ENCODE peak calls at places on chromosomes 1 and 21, in nine cellular contexts. One of them, this sample, is unnamed.

GRCh38 chr1:247574236-247574635 is 13.9 kb upstream of the OR2G2 start:
- DNase-seq in tibial artery: no peak
- DNase-seq in left ventricle myocardium inferior: no peak
- DNase-seq in lower lobe of right lung: no peak
- DNase-seq in heart right ventricle: no peak
- DNase-seq in pancreas: no peak
- DNase-seq in GM23248: no peak
- DNase-seq in HFF-Myc: no peak
- DNase-seq in cardiac muscle cell: no peak
- DNase-seq in this sample: no peak

GRCh38 chr1:44786138-44786840 is 1.7 kb downstream of the BEST4 start:
- DNase-seq in GM23248: peak
- DNase-seq in cardiac muscle cell: peak
- DNase-seq in lower lobe of right lung: peak
- DNase-seq in HFF-Myc: no peak
- DNase-seq in pancreas: peak
- DNase-seq in heart right ventricle: peak
- DNase-seq in left ventricle myocardium inferior: peak
- DNase-seq in tibial artery: peak
- DNase-seq in this sample: no peak

GRCh38 chr1:240031414-240031813 is 60.3 kb upstream of the FMN2 start:
- DNase-seq in cardiac muscle cell: no peak
- DNase-seq in lower lobe of right lung: no peak
- DNase-seq in GM23248: peak
- DNase-seq in tibial artery: no peak
- DNase-seq in left ventricle myocardium inferior: no peak
- DNase-seq in heart right ventricle: no peak
- DNase-seq in pancreas: no peak
- DNase-seq in HFF-Myc: no peak
- DNase-seq in this sample: peak

GRCh38 chr1:240611619-240612490 is at the start of gene GREM2:
- DNase-seq in GM23248: peak
- DNase-seq in HFF-Myc: peak
- DNase-seq in lower lobe of right lung: peak
- DNase-seq in tibial artery: no peak
- DNase-seq in heart right ventricle: peak
- DNase-seq in pancreas: peak
- DNase-seq in cardiac muscle cell: peak
- DNase-seq in left ventricle myocardium inferior: no peak
- DNase-seq in this sample: peak

GRCh38 chr1:58782308-58783089 is 1.3 kb downstream of the JUN start:
- DNase-seq in cardiac muscle cell: peak
- DNase-seq in GM23248: peak
- DNase-seq in left ventricle myocardium inferior: peak
- DNase-seq in HFF-Myc: no peak
- DNase-seq in heart right ventricle: peak
- DNase-seq in tibial artery: peak
- DNase-seq in lower lobe of right lung: peak
- DNase-seq in pancreas: peak
- DNase-seq in this sample: no peak

GRCh38 chr1:17551755-17552234 is 12.3 kb downstream of the ARHGEF10L start:
- DNase-seq in pancreas: peak
- DNase-seq in HFF-Myc: no peak
- DNase-seq in left ventricle myocardium inferior: peak
- DNase-seq in heart right ventricle: no peak
- DNase-seq in GM23248: peak
- DNase-seq in cardiac muscle cell: no peak
- DNase-seq in lower lobe of right lung: no peak
- DNase-seq in tibial artery: peak
- DNase-seq in this sample: no peak

GRCh38 chr1:176789571-176790090 is 326.7 kb downstream of the PAPPA2 start:
- DNase-seq in left ventricle myocardium inferior: no peak
- DNase-seq in cardiac muscle cell: peak
- DNase-seq in HFF-Myc: no peak
- DNase-seq in tibial artery: no peak
- DNase-seq in heart right ventricle: no peak
- DNase-seq in lower lobe of right lung: no peak
- DNase-seq in GM23248: peak
- DNase-seq in pancreas: no peak
- DNase-seq in this sample: no peak

GRCh38 chr1:214404571-214405213 is 123.7 kb downstream of the SMYD2 start:
- DNase-seq in heart right ventricle: no peak
- DNase-seq in tibial artery: no peak
- DNase-seq in lower lobe of right lung: no peak
- DNase-seq in cardiac muscle cell: no peak
- DNase-seq in HFF-Myc: no peak
- DNase-seq in left ventricle myocardium inferior: no peak
- DNase-seq in GM23248: no peak
- DNase-seq in pancreas: no peak
- DNase-seq in this sample: no peak

GRCh38 chr1:167517535-167518330 is 596 bp downstream of the CD247 start:
- DNase-seq in HFF-Myc: no peak
- DNase-seq in left ventricle myocardium inferior: no peak
- DNase-seq in lower lobe of right lung: peak
- DNase-seq in tibial artery: no peak
- DNase-seq in cardiac muscle cell: no peak
- DNase-seq in pancreas: no peak
- DNase-seq in GM23248: peak
- DNase-seq in heart right ventricle: peak
- DNase-seq in this sample: no peak

GRCh38 chr1:170225735-170226524 is 80.2 kb downstream of the NTMT2 start:
- DNase-seq in left ventricle myocardium inferior: no peak
- DNase-seq in GM23248: peak
- DNase-seq in HFF-Myc: no peak
- DNase-seq in tibial artery: no peak
- DNase-seq in heart right ventricle: no peak
- DNase-seq in pancreas: no peak
- DNase-seq in lower lobe of right lung: no peak
- DNase-seq in cardiac muscle cell: no peak
- DNase-seq in this sample: no peak

GRCh38 chr1:156703741-156704140 is 1.6 kb downstream of the CRABP2 start:
- DNase-seq in GM23248: peak
- DNase-seq in left ventricle myocardium inferior: no peak
- DNase-seq in pancreas: no peak
- DNase-seq in lower lobe of right lung: no peak
- DNase-seq in HFF-Myc: no peak
- DNase-seq in cardiac muscle cell: no peak
- DNase-seq in tibial artery: no peak
- DNase-seq in heart right ventricle: no peak
- DNase-seq in this sample: no peak

DNA sequence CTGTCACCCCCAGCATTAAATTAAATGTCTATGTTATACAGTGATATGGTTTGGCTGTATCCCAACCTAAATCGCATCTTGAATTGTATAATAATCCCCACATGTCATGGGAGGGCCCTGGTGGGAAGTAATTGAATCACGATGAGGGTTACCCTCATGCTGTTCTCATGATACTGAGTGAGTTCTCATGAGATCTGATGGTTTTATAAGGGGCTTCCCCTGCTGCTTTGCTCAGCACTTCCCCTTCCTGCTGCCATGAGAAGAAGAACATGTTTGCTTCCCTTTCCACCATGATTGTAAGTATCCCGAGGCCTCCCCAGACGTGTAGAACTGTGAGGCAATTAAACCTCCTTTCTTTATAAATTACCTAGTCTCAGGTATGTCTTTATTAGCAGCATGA is 445.7 kb downstream of the MRPL39 start:
- DNase-seq in left ventricle myocardium inferior: no peak
- DNase-seq in tibial artery: no peak
- DNase-seq in cardiac muscle cell: no peak
- DNase-seq in pancreas: no peak
- DNase-seq in heart right ventricle: no peak
- DNase-seq in HFF-Myc: no peak
- DNase-seq in lower lobe of right lung: no peak
- DNase-seq in GM23248: no peak
- DNase-seq in this sample: no peak
- H3K4me3 ChIP-seq in left ventricle myocardium inferior: no peak
- H3K4me3 ChIP-seq in tibial artery: no peak
- H3K4me3 ChIP-seq in cardiac muscle cell: no peak
- H3K4me3 ChIP-seq in pancreas: no peak
- H3K4me3 ChIP-seq in heart right ventricle: no peak
- H3K4me3 ChIP-seq in HFF-Myc: no peak
- H3K4me3 ChIP-seq in lower lobe of right lung: no peak
- H3K4me3 ChIP-seq in GM23248: no peak
- H3K4me3 ChIP-seq in this sample: no peak

GRCh38 chr1:53026254-53026653 is 35.8 kb upstream of the PODN start:
- DNase-seq in GM23248: no peak
- DNase-seq in heart right ventricle: no peak
- DNase-seq in pancreas: no peak
- DNase-seq in tibial artery: no peak
- DNase-seq in lower lobe of right lung: no peak
- DNase-seq in left ventricle myocardium inferior: no peak
- DNase-seq in cardiac muscle cell: no peak
- DNase-seq in HFF-Myc: no peak
- DNase-seq in this sample: no peak
- H3K4me3 ChIP-seq in GM23248: no peak
- H3K4me3 ChIP-seq in heart right ventricle: no peak
- H3K4me3 ChIP-seq in pancreas: no peak
- H3K4me3 ChIP-seq in tibial artery: no peak
- H3K4me3 ChIP-seq in lower lobe of right lung: no peak
- H3K4me3 ChIP-seq in left ventricle myocardium inferior: no peak
- H3K4me3 ChIP-seq in cardiac muscle cell: no peak
- H3K4me3 ChIP-seq in HFF-Myc: no peak
- H3K4me3 ChIP-seq in this sample: no peak

DNA sequence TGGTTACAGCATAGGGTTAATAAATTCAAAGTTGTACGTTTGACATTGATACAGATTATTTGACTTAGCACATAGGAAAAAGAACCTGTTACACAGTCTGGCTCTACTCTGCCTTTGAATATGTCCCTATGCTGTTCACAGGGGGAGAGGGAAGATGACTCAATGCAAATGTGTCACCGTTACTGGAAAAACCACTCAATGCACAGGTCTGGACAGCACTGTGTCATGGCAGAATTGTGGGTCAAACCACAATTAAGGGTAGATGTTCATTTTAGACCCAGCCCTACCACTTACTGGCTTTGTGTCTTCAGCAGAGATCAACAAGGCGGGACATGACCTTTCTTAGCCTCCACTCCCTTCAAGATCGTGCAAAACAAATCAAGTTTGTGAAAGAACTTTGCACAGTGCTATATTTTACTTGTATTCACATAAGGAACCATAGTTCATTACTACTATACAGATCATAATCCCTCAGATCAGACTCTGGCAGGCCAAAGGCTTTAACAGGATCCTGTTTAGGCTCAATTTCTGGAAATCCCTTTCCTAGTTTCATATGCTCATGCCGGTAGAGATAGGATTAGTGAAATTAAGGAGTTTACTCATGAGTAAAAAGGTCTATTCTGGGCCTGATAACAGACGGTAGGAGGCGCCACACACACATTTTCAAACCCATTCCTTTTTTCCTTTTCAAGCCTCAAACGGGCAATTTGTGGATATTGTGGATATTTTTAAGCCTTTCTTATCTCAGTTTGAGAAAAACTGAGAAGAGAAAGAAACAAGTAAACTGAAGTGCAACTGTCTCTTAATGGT is 22.0 kb downstream of the EIF2D start:
- DNase-seq in pancreas: no peak
- DNase-seq in HFF-Myc: no peak
- DNase-seq in cardiac muscle cell: no peak
- DNase-seq in heart right ventricle: no peak
- DNase-seq in GM23248: peak
- DNase-seq in lower lobe of right lung: no peak
- DNase-seq in left ventricle myocardium inferior: no peak
- DNase-seq in tibial artery: no peak
- DNase-seq in this sample: peak
- H3K4me3 ChIP-seq in pancreas: no peak
- H3K4me3 ChIP-seq in HFF-Myc: no peak
- H3K4me3 ChIP-seq in cardiac muscle cell: no peak
- H3K4me3 ChIP-seq in heart right ventricle: no peak
- H3K4me3 ChIP-seq in GM23248: no peak
- H3K4me3 ChIP-seq in lower lobe of right lung: no peak
- H3K4me3 ChIP-seq in left ventricle myocardium inferior: no peak
- H3K4me3 ChIP-seq in tibial artery: no peak
- H3K4me3 ChIP-seq in this sample: no peak

GRCh38 chr1:71908313-71908712 is 374.0 kb downstream of the NEGR1 start:
- DNase-seq in heart right ventricle: no peak
- DNase-seq in left ventricle myocardium inferior: no peak
- DNase-seq in pancreas: no peak
- DNase-seq in cardiac muscle cell: no peak
- DNase-seq in tibial artery: no peak
- DNase-seq in HFF-Myc: no peak
- DNase-seq in GM23248: peak
- DNase-seq in lower lobe of right lung: no peak
- DNase-seq in this sample: no peak

DNA sequence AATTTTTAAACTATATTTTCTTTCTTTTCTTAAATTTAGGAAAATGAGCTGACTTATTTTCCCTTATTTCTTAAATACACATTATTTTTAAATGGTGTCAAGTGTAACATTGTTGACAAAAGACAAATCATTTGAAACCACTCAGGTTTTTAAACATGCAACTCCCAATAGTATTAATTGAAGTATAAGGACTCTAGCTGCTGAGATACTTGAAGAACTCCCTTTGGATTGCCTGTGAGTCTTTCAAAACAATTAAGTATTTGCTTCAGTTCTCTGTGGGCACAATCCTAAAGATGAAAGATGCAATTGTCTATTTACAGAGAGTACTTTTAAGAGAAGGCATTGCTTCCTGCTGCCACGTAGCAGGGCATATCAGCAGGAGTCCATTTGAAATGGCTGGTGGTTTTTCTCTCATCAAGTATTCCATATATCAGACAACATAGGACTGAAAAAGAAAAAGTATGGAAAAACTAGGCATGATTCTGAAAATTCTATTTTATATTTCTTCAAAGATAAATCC is 373.4 kb downstream of the NEGR1 start:
- DNase-seq in HFF-Myc: no peak
- DNase-seq in tibial artery: no peak
- DNase-seq in heart right ventricle: no peak
- DNase-seq in pancreas: no peak
- DNase-seq in cardiac muscle cell: no peak
- DNase-seq in lower lobe of right lung: no peak
- DNase-seq in left ventricle myocardium inferior: no peak
- DNase-seq in GM23248: no peak
- DNase-seq in this sample: no peak
- H3K4me3 ChIP-seq in HFF-Myc: no peak
- H3K4me3 ChIP-seq in tibial artery: no peak
- H3K4me3 ChIP-seq in heart right ventricle: no peak
- H3K4me3 ChIP-seq in pancreas: no peak
- H3K4me3 ChIP-seq in cardiac muscle cell: no peak
- H3K4me3 ChIP-seq in lower lobe of right lung: no peak
- H3K4me3 ChIP-seq in left ventricle myocardium inferior: no peak
- H3K4me3 ChIP-seq in GM23248: no peak
- H3K4me3 ChIP-seq in this sample: no peak

GRCh38 chr21:42258885-42259407 is 40.0 kb downstream of the ABCG1 start:
- DNase-seq in GM23248: no peak
- DNase-seq in left ventricle myocardium inferior: peak
- DNase-seq in heart right ventricle: peak
- DNase-seq in pancreas: no peak
- DNase-seq in tibial artery: no peak
- DNase-seq in HFF-Myc: no peak
- DNase-seq in cardiac muscle cell: no peak
- DNase-seq in lower lobe of right lung: no peak
- DNase-seq in this sample: no peak
- H3K4me3 ChIP-seq in GM23248: no peak
- H3K4me3 ChIP-seq in left ventricle myocardium inferior: no peak
- H3K4me3 ChIP-seq in heart right ventricle: no peak
- H3K4me3 ChIP-seq in pancreas: no peak
- H3K4me3 ChIP-seq in tibial artery: no peak
- H3K4me3 ChIP-seq in HFF-Myc: no peak
- H3K4me3 ChIP-seq in cardiac muscle cell: no peak
- H3K4me3 ChIP-seq in lower lobe of right lung: no peak
- H3K4me3 ChIP-seq in this sample: no peak